ENCODE peak calls at places on chromosomes 4 and X, in nine cellular contexts. U, B, Z, T, E, S, C, O and X are unnamed samples. For H3K36me3, the result is how much of the 10 kb centered on the place peaks cover.

GRCh38 chrX:118627084-118627758 is 100.2 kb upstream of the IL13RA1 start:
- DNase-seq in U (no peak), B (peak), Z (no peak), T (no peak), E (peak), S (peak), C (no peak), O (peak), X (peak)

GRCh38 chrX:9144643-9145290 is 110.8 kb upstream of the FAM9B start:
- DNase-seq in U (no peak), B (peak), Z (no peak), T (no peak), E (no peak), S (peak), C (no peak), O (no peak), X (no peak)

GRCh38 chr4:179372746-179373145 is 1930.5 kb upstream of the AGA start:
- DNase-seq in U (no peak), B (no peak), Z (no peak), T (no peak), E (no peak), S (no peak), C (no peak), O (no peak), X (no peak)

GRCh38 chrX:30307466-30307865 is 1.7 kb downstream of the NR0B1 start:
- DNase-seq in U (no peak), B (no peak), Z (no peak), T (no peak), E (no peak), S (no peak), C (no peak), O (no peak), X (no peak)

GRCh38 chr4:104726002-104726401 is 231.3 kb upstream of the CXXC4 start:
- DNase-seq in U (no peak), B (no peak), Z (no peak), T (no peak), E (no peak), S (no peak), C (no peak), O (no peak), X (no peak)

GRCh38 chr4:153950100-153950979 is 161.5 kb upstream of the SFRP2 start:
- DNase-seq in U (no peak), B (no peak), Z (no peak), T (peak), E (peak), S (no peak), C (no peak), O (no peak), X (no peak)

GRCh38 chrX:35711281-35711680 is 86.9 kb upstream of the MAGEB16 start:
- DNase-seq in U (no peak), B (peak), Z (no peak), T (peak), E (no peak), S (no peak), C (no peak), O (no peak), X (no peak)

GRCh38 chr4:185779520-185779919 is 32.5 kb downstream of the SORBS2 start:
- DNase-seq in U (no peak), B (no peak), Z (no peak), T (no peak), E (peak), S (no peak), C (no peak), O (peak), X (peak)

GRCh38 chr4:112153222-112153791 is 8.1 kb downstream of the FAM241A start:
- DNase-seq in U (no peak), B (no peak), Z (no peak), T (no peak), E (no peak), S (peak), C (no peak), O (no peak), X (peak)

GRCh38 chr4:134470544-134470943 is 269.0 kb upstream of the PABPC4L start:
- DNase-seq in U (no peak), B (peak), Z (no peak), T (no peak), E (peak), S (peak), C (no peak), O (no peak), X (peak)

GRCh38 chr4:138599965-138600364 is 357.8 kb upstream of the SLC7A11 start:
- DNase-seq in U (no peak), B (no peak), Z (no peak), T (no peak), E (no peak), S (no peak), C (no peak), O (no peak), X (no peak)

GRCh38 chr4:29756966-29757365 is 963.2 kb upstream of the PCDH7 start:
- DNase-seq in U (no peak), B (no peak), Z (no peak), T (no peak), E (peak), S (peak), C (no peak), O (no peak), X (no peak)

GRCh38 chrX:19350831-19351447 is 7.2 kb downstream of the PDHA1 start:
- DNase-seq in U (no peak), B (no peak), Z (peak), T (no peak), E (no peak), S (no peak), C (no peak), O (no peak), X (no peak)

GRCh38 chrX:125096469-125096868 is 223.2 kb upstream of the TEX13C start:
- DNase-seq in U (no peak), B (no peak), Z (no peak), T (no peak), E (no peak), S (no peak), C (no peak), O (no peak), X (no peak)

GRCh38 chrX:81537723-81538122 is 335.8 kb downstream of the SH3BGRL start:
- DNase-seq in U (no peak), B (no peak), Z (no peak), T (no peak), E (no peak), S (no peak), C (no peak), O (no peak), X (no peak)

GRCh38 chr4:52912608-52913007 is 50.5 kb downstream of the RASL11B start:
- DNase-seq in U (no peak), B (peak), Z (no peak), T (no peak), E (no peak), S (no peak), C (no peak), O (no peak), X (no peak)

GRCh38 chr4:146450524-146450923 is 71.2 kb downstream of the SLC10A7 start:
- DNase-seq in U (no peak), B (peak), Z (no peak), T (no peak), E (no peak), S (no peak), C (no peak), O (no peak), X (no peak)

GRCh38 chrX:13053171-13053570 is 8.8 kb upstream of the FAM9C start:
- DNase-seq in U (no peak), B (no peak), Z (no peak), T (no peak), E (no peak), S (no peak), C (no peak), O (no peak), X (no peak)

GRCh38 chrX:39848243-39848642 is 249.5 kb downstream of the BCOR start:
- DNase-seq in U (no peak), B (peak), Z (no peak), T (no peak), E (no peak), S (no peak), C (no peak), O (no peak), X (peak)

GRCh38 chr4:21801661-21802355 is 146.8 kb downstream of the KCNIP4 start:
- DNase-seq in U (no peak), B (no peak), Z (no peak), T (no peak), E (peak), S (no peak), C (no peak), O (no peak), X (peak)

GRCh38 chr4:112214397-112215264 is 17.0 kb upstream of the AP1AR start:
- DNase-seq in U (no peak), B (peak), Z (no peak), T (no peak), E (peak), S (peak), C (no peak), O (peak), X (peak)

GRCh38 chr4:22091351-22091731 is 142.8 kb upstream of the KCNIP4 start:
- DNase-seq in U (no peak), B (no peak), Z (no peak), T (no peak), E (peak), S (no peak), C (no peak), O (no peak), X (no peak)

GRCh38 chr4:188779586-188779985 is 640.3 kb downstream of the TRIML1 start:
- DNase-seq in U (no peak), B (peak), Z (no peak), T (peak), E (peak), S (no peak), C (no peak), O (peak), X (no peak)

GRCh38 chr4:106355193-106355592 is 13.4 kb downstream of the GIMD1 start:
- DNase-seq in U (peak), B (no peak), Z (no peak), T (no peak), E (no peak), S (no peak), C (peak), O (no peak), X (no peak)

GRCh38 chr4:110014233-110014632 is 101.5 kb downstream of the EGF start:
- DNase-seq in U (no peak), B (no peak), Z (no peak), T (no peak), E (no peak), S (no peak), C (no peak), O (no peak), X (no peak)

GRCh38 chr4:168907119-168907698 is 102.8 kb downstream of the CBR4 start:
- DNase-seq in U (peak), B (peak), Z (no peak), T (no peak), E (no peak), S (no peak), C (no peak), O (no peak), X (no peak)

GRCh38 chrX:33190016-33190415 is 21.3 kb downstream of the DMD start:
- DNase-seq in U (no peak), B (no peak), Z (no peak), T (no peak), E (no peak), S (no peak), C (no peak), O (no peak), X (peak)

GRCh38 chr4:168731006-168731636 is 234.3 kb downstream of the PALLD start:
- DNase-seq in U (no peak), B (peak), Z (no peak), T (no peak), E (no peak), S (no peak), C (no peak), O (no peak), X (no peak)

GRCh38 chrX:108307408-108308085 is 130.7 kb downstream of the COL4A6 start:
- DNase-seq in U (peak), B (no peak), Z (no peak), T (no peak), E (peak), S (no peak), C (no peak), O (peak), X (no peak)

GRCh38 chr4:101597204-101597603 is 193.3 kb upstream of the BANK1 start:
- DNase-seq in U (no peak), B (no peak), Z (no peak), T (no peak), E (no peak), S (peak), C (no peak), O (peak), X (no peak)

GRCh38 chrX:119501511-119502148 is 33.4 kb downstream of the SLC25A5 start:
- DNase-seq in U (no peak), B (no peak), Z (peak), T (no peak), E (peak), S (no peak), C (no peak), O (peak), X (no peak)

GRCh38 chrX:132957211-132958085 is 981 bp downstream of the HS6ST2 start:
- DNase-seq in U (no peak), B (peak), Z (no peak), T (no peak), E (no peak), S (peak), C (no peak), O (peak), X (peak)

DNA sequence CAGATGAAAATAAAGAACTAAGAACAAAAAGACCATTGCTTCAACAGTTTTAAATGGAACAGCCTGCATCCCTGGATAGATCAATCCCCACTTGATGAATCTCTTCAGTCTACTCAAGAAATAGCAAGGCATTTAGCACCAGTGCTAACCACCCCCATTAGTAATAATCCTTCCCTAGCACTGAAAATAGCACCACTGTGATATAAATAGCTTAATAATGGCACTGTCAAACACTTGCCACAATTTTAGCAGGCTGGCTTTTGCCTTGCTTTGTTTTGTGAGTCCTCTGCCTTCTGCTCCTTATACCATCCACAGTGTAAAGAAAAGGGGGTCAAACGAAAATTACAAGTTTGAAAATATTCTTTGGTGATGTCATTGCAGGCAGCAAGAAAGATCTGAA is 17.4 kb downstream of the DCX start:
- DNase-seq in U (no peak), B (no peak), Z (no peak), T (no peak), E (no peak), S (no peak), C (no peak), O (no peak), X (no peak)
- H3K36me3 ChIP-seq in U (under half), B (under half), Z (under half), T (under half), E (under half), S (under half), C (under half), O (under half), X (under half)

GRCh38 chr4:1213336-1213995 is 35.5 kb downstream of the CTBP1 start:
- DNase-seq in U (peak), B (no peak), Z (no peak), T (no peak), E (no peak), S (no peak), C (no peak), O (no peak), X (no peak)
- H3K36me3 ChIP-seq in U (half or more), B (half or more), Z (half or more), T (under half), E (under half), S (half or more), C (half or more), O (under half), X (under half)

GRCh38 chr4:37858112-37858511 is 31.6 kb downstream of the PGM2 start:
- DNase-seq in U (no peak), B (no peak), Z (no peak), T (no peak), E (no peak), S (no peak), C (no peak), O (no peak), X (no peak)

GRCh38 chr4:37864786-37865185 is 26.1 kb upstream of the TBC1D1 start:
- DNase-seq in U (no peak), B (no peak), Z (no peak), T (no peak), E (no peak), S (no peak), C (no peak), O (no peak), X (no peak)

DNA sequence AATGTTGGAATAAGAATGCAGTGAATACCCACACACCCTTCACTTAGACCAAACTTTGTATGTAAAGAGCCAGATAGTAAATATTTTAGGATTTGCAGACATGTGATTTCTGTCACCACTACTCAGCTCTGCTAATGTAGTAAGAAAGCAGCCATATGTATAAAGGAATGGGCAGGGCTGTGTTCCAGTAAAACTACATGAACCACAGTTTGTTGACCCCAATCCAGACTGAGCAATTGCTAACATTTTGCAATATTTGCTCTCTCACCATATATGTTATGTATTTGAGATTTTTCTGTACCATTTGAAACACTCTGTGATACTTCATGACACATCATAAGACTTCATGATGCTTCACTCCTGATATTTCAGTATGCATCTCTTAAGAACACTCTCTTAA is 32.0 kb upstream of the TBC1D1 start:
- DNase-seq in U (no peak), B (no peak), Z (no peak), T (no peak), E (no peak), S (no peak), C (no peak), O (no peak), X (no peak)
- H3K36me3 ChIP-seq in U (half or more), B (under half), Z (half or more), T (under half), E (under half), S (under half), C (under half), O (under half), X (under half)

GRCh38 chr4:1910643-1911042 is 39.5 kb downstream of the NSD2 start:
- DNase-seq in U (no peak), B (peak), Z (no peak), T (peak), E (peak), S (peak), C (peak), O (peak), X (peak)
- H3K36me3 ChIP-seq in U (under half), B (under half), Z (under half), T (under half), E (under half), S (under half), C (under half), O (under half), X (under half)

GRCh38 chr4:99783940-99784339 is 32.7 kb upstream of the DAPP1 start:
- DNase-seq in U (no peak), B (no peak), Z (no peak), T (no peak), E (peak), S (no peak), C (no peak), O (peak), X (no peak)

DNA sequence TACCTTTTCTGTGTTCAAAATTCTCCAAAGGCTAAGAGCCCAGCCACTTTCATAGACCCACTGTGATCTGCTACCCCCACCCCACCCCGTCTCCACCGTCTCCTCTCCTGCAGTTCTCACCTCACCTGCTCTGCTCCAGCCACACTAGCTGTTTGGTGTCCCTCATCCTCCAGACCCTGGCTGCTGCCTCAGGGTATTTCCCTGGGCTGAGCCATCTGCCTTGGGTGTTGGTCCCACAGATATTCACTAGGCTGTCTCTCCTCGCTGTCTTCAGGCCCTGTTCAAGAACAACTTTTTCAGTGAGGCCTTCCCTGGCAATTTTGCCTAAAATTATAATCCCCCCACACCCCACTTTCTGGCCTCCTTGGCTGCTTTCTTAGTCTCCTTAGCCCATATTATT is 31.8 kb upstream of the DAPP1 start:
- DNase-seq in U (no peak), B (no peak), Z (no peak), T (no peak), E (no peak), S (no peak), C (no peak), O (no peak), X (no peak)
- H3K36me3 ChIP-seq in U (under half), B (under half), Z (under half), T (under half), E (under half), S (under half), C (under half), O (under half), X (under half)

GRCh38 chrX:53193093-53193492 is 31.9 kb downstream of the KDM5C start:
- DNase-seq in U (no peak), B (no peak), Z (no peak), T (no peak), E (no peak), S (no peak), C (no peak), O (no peak), X (no peak)

GRCh38 chrX:53194308-53194707 is 30.7 kb downstream of the KDM5C start:
- DNase-seq in U (no peak), B (no peak), Z (no peak), T (no peak), E (no peak), S (no peak), C (no peak), O (no peak), X (no peak)

GRCh38 chrX:53196678-53197077 is 28.3 kb downstream of the KDM5C start:
- DNase-seq in U (no peak), B (no peak), Z (no peak), T (no peak), E (no peak), S (no peak), C (no peak), O (no peak), X (no peak)

GRCh38 chrX:53190363-53190960 is 34.5 kb downstream of the KDM5C start:
- DNase-seq in U (no peak), B (peak), Z (no peak), T (no peak), E (no peak), S (peak), C (no peak), O (peak), X (no peak)

DNA sequence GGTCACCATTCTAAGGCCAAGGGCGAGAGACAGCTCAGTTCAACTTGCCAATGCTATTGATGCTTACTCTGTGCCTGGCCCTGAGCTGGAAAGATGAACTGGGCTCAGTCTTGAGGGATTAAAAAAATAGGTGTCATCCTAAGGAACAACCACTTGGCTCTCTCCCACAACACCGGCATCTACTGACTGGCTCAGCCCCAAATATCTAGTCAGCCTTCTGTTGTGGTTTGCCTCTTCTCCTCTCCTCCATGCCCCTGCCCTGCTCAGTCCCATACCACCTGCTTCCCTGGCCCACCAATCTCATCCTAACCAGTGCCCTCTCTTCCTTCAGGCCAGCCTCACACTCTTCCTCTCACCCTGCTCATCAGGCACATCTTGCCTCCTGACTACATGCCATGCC is 29.6 kb downstream of the KDM5C start:
- DNase-seq in U (no peak), B (no peak), Z (no peak), T (no peak), E (no peak), S (no peak), C (no peak), O (no peak), X (no peak)
- H3K36me3 ChIP-seq in U (half or more), B (half or more), Z (half or more), T (under half), E (under half), S (half or more), C (half or more), O (under half), X (under half)

GRCh38 chr4:88070031-88070430 is 62.6 kb downstream of the PKD2 start:
- DNase-seq in U (no peak), B (no peak), Z (no peak), T (no peak), E (no peak), S (no peak), C (no peak), O (no peak), X (peak)
- H3K36me3 ChIP-seq in U (half or more), B (half or more), Z (half or more), T (under half), E (under half), S (under half), C (half or more), O (under half), X (under half)

GRCh38 chrX:154352466-154352865 is 22.0 kb downstream of the FLNA start:
- DNase-seq in U (no peak), B (no peak), Z (no peak), T (no peak), E (no peak), S (no peak), C (no peak), O (no peak), X (no peak)

GRCh38 chrX:154355094-154355775 is 19.2 kb downstream of the FLNA start:
- DNase-seq in U (no peak), B (no peak), Z (no peak), T (no peak), E (no peak), S (no peak), C (no peak), O (no peak), X (no peak)

GRCh38 chrX:154354516-154354915 is 19.9 kb downstream of the FLNA start:
- DNase-seq in U (no peak), B (no peak), Z (no peak), T (no peak), E (no peak), S (no peak), C (no peak), O (no peak), X (no peak)

GRCh38 chrX:154353172-154353843 is 21.1 kb downstream of the FLNA start:
- DNase-seq in U (no peak), B (no peak), Z (peak), T (no peak), E (no peak), S (no peak), C (no peak), O (no peak), X (no peak)

GRCh38 chrX:154354013-154354412 is 20.4 kb downstream of the FLNA start:
- DNase-seq in U (no peak), B (no peak), Z (peak), T (no peak), E (no peak), S (no peak), C (no peak), O (no peak), X (no peak)
- H3K36me3 ChIP-seq in U (half or more), B (half or more), Z (half or more), T (under half), E (half or more), S (half or more), C (half or more), O (under half), X (half or more)